ENCODE peak calls at places on chromosomes 7 and 10, in six cellular contexts. I is heart right ventricle, P is esophagus muscularis mucosa, X is PC-3, T is thoracic aorta, D is GM23248. Z is an unnamed sample. For H3K27me3, the result is how much of the 10 kb centered on the place peaks cover.

GRCh38 chr10:116269612-116270011 is 3.4 kb downstream of the GFRA1 start:
- DNase-seq in T (no peak), I (no peak), D (peak), P (peak), X (no peak), Z (no peak)

GRCh38 chr10:44774676-44775401 is 136.3 kb upstream of the TMEM72 start:
- DNase-seq in X (no peak), I (no peak), P (peak), D (peak), T (no peak), Z (no peak)

GRCh38 chr10:96691761-96692160 is 28.6 kb downstream of the PIK3AP1 start:
- DNase-seq in I (no peak), X (no peak), P (no peak), D (no peak), T (no peak), Z (no peak)

GRCh38 chr7:46658281-46658680 is 737.2 kb upstream of the IGFBP3 start:
- DNase-seq in D (peak), I (no peak), T (no peak), P (no peak), X (no peak), Z (peak)

GRCh38 chr7:24455813-24456525 is 117.3 kb upstream of the PALS2 start:
- DNase-seq in T (no peak), D (no peak), P (no peak), X (no peak), I (no peak), Z (no peak)

GRCh38 chr10:75187961-75188426 is 22.6 kb upstream of the VDAC2 start:
- DNase-seq in X (peak), D (peak), I (peak), T (no peak), P (no peak), Z (peak)

GRCh38 chr7:64849250-64849923 is 53.7 kb upstream of the ZNF273 start:
- DNase-seq in X (peak), T (no peak), D (peak), P (no peak), I (no peak), Z (peak)

GRCh38 chr7:134690614-134691504 is 44.2 kb downstream of the BPGM start:
- DNase-seq in P (peak), T (no peak), I (no peak), D (peak), X (no peak), Z (no peak)

GRCh38 chr10:26622891-26623290 is 74.6 kb upstream of the PDSS1 start:
- DNase-seq in T (no peak), P (no peak), D (no peak), X (no peak), I (no peak), Z (peak)

GRCh38 chr7:122674502-122674901 is 24.4 kb downstream of the RNF133 start:
- DNase-seq in D (peak), P (no peak), T (no peak), I (no peak), X (peak), Z (peak)

GRCh38 chr7:150909192-150909591 is 56.9 kb downstream of the AOC1 start:
- DNase-seq in X (no peak), D (no peak), I (no peak), T (no peak), P (no peak), Z (no peak)

GRCh38 chr10:784377-784758 is 94.9 kb upstream of the DIP2C start:
- DNase-seq in D (no peak), I (no peak), X (no peak), T (no peak), P (no peak), Z (no peak)

GRCh38 chr7:143362126-143362961 is at the start of gene FAM131B:
- DNase-seq in X (no peak), T (no peak), I (no peak), D (peak), P (no peak), Z (no peak)
- H3K27me3 ChIP-seq in X (under half), T (under half), I (under half), D (under half), P (half or more), Z (under half)

DNA sequence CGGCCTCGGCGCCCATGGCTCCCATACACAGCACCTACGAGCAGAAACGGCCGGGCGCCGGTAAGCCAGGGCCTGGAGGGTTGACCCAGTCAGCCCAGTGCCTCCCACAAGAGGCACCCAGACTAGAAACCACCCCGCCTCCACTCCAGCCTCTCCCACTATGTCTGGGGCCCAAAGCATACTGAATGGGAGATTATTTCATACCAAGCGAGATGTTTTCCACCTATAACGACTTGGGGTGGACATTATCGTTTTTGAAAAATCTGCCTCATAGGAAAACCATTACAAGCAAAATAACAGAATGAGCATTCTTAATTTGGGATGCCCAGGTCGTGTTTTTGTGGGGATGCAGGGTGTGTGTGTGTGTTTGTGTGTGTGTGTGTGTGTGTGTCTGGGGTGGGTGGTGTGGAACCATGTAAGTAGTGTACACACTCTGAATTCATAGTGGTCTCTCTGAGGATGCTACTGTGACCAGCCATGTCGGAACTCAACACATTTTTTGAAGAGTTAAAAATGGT is 1.6 kb downstream of the HOXA6 start:
- DNase-seq in P (no peak), D (no peak), I (no peak), X (no peak), T (no peak), Z (no peak)
- H3K27me3 ChIP-seq in P (half or more), D (under half), I (half or more), X (under half), T (under half), Z (half or more)

GRCh38 chr10:128537888-128538287 is 411.7 kb upstream of the MKI67 start:
- DNase-seq in D (no peak), I (no peak), X (no peak), P (no peak), T (no peak), Z (no peak)
- H3K27me3 ChIP-seq in D (under half), I (under half), X (half or more), P (half or more), T (under half), Z (under half)

GRCh38 chr10:100636848-100637553 is 101.3 kb downstream of the HIF1AN start:
- DNase-seq in X (no peak), I (no peak), T (no peak), D (no peak), P (no peak), Z (no peak)

GRCh38 chr10:100634034-100634433 is 98.3 kb downstream of the HIF1AN start:
- DNase-seq in P (no peak), T (no peak), X (no peak), I (no peak), D (no peak), Z (no peak)

GRCh38 chr10:100642295-100642994 is 102.9 kb upstream of the PAX2 start:
- DNase-seq in T (no peak), X (no peak), D (no peak), P (no peak), I (no peak), Z (no peak)

GRCh38 chr10:100632027-100632426 is 96.3 kb downstream of the HIF1AN start:
- DNase-seq in P (no peak), D (no peak), I (no peak), X (no peak), T (no peak), Z (no peak)

DNA sequence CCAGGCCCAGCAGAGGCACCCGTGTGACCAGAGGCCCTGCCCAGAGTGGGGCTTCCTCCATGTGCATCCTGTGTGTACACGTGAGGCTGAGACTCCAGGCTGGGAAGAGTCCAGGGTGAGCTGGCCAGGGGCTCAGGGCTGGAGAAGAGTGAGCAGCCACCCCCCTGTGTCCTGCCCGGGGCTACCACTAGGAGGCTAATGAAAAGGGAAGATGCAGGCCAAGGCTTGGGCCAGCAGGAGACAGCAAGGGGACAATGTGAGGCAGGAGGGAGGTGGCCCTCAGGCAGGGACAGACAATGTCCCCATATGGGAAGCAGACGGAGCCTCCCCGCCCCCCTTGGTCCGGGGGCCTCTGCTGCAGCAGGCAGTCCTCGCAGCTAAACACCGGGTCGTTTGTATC is 102.0 kb downstream of the HIF1AN start:
- DNase-seq in T (no peak), D (peak), P (no peak), I (no peak), X (peak), Z (no peak)
- H3K27me3 ChIP-seq in T (under half), D (half or more), P (half or more), I (under half), X (under half), Z (under half)

Z was measured in bronchial epithelial cell.